ENCODE peak calls at places on chromosomes 1 and 21, in eight cellular contexts. One of them, this sample, is unnamed.
A peak's percentile ranks its signal among the peaks of the same experiment; 100 is the strongest.

GRCh38 chr1:247332215-247332900 is 691 bp upstream of the ZNF496 start:
- DNase-seq in stimulated activated naive B cell treated with anti-CD40 and anti-IgM and Interleukin-4, amounts not matched to agents 10 μg/mL and 1 μg/mL and 100 μg/mL, for 72 hours: peak; percentile 36
- DNase-seq in T-helper 1 cell: peak; percentile 49
- DNase-seq in C1 segment of cervical spinal cord: no peak
- DNase-seq in pancreas: peak; percentile 53
- DNase-seq in fibroblast of gingiva: peak; percentile 41
- DNase-seq in retinal pigment epithelial cell: no peak
- DNase-seq in NB4: peak; percentile 80
- DNase-seq in this sample: peak; percentile 29

GRCh38 chr21:28253378-28253777 is 739.3 kb downstream of the LTN1 start:
- DNase-seq in stimulated activated naive B cell treated with anti-CD40 and anti-IgM and Interleukin-4, amounts not matched to agents 10 μg/mL and 1 μg/mL and 100 μg/mL, for 72 hours: no peak
- DNase-seq in T-helper 1 cell: no peak
- DNase-seq in C1 segment of cervical spinal cord: no peak
- DNase-seq in pancreas: no peak
- DNase-seq in fibroblast of gingiva: peak; percentile 41
- DNase-seq in retinal pigment epithelial cell: no peak
- DNase-seq in NB4: no peak
- DNase-seq in this sample: no peak

GRCh38 chr1:44289530-44289929 is 65.5 kb downstream of the ERI3 start:
- DNase-seq in stimulated activated naive B cell treated with anti-CD40 and anti-IgM and Interleukin-4, amounts not matched to agents 10 μg/mL and 1 μg/mL and 100 μg/mL, for 72 hours: no peak
- DNase-seq in T-helper 1 cell: no peak
- DNase-seq in C1 segment of cervical spinal cord: no peak
- DNase-seq in pancreas: peak; percentile 41
- DNase-seq in fibroblast of gingiva: no peak
- DNase-seq in retinal pigment epithelial cell: no peak
- DNase-seq in NB4: no peak
- DNase-seq in this sample: no peak

GRCh38 chr1:201312298-201312697 is 29.0 kb downstream of the PKP1 start:
- DNase-seq in stimulated activated naive B cell treated with anti-CD40 and anti-IgM and Interleukin-4, amounts not matched to agents 10 μg/mL and 1 μg/mL and 100 μg/mL, for 72 hours: no peak
- DNase-seq in T-helper 1 cell: no peak
- DNase-seq in C1 segment of cervical spinal cord: no peak
- DNase-seq in pancreas: no peak
- DNase-seq in fibroblast of gingiva: no peak
- DNase-seq in retinal pigment epithelial cell: no peak
- DNase-seq in NB4: no peak
- DNase-seq in this sample: no peak

GRCh38 chr1:89545264-89546038 is 20.8 kb downstream of the LRRC8B start:
- DNase-seq in stimulated activated naive B cell treated with anti-CD40 and anti-IgM and Interleukin-4, amounts not matched to agents 10 μg/mL and 1 μg/mL and 100 μg/mL, for 72 hours: peak; percentile 13
- DNase-seq in T-helper 1 cell: peak; percentile 62
- DNase-seq in C1 segment of cervical spinal cord: no peak
- DNase-seq in pancreas: no peak
- DNase-seq in fibroblast of gingiva: peak; percentile 10
- DNase-seq in retinal pigment epithelial cell: no peak
- DNase-seq in NB4: peak; percentile 50
- DNase-seq in this sample: no peak

GRCh38 chr1:32772281-32773017 is 44.7 kb downstream of the YARS1 start:
- DNase-seq in stimulated activated naive B cell treated with anti-CD40 and anti-IgM and Interleukin-4, amounts not matched to agents 10 μg/mL and 1 μg/mL and 100 μg/mL, for 72 hours: no peak
- DNase-seq in T-helper 1 cell: no peak
- DNase-seq in C1 segment of cervical spinal cord: no peak
- DNase-seq in pancreas: no peak
- DNase-seq in fibroblast of gingiva: no peak
- DNase-seq in retinal pigment epithelial cell: no peak
- DNase-seq in NB4: no peak
- DNase-seq in this sample: no peak

GRCh38 chr1:212070720-212071302 is 35.3 kb downstream of the DTL start:
- DNase-seq in stimulated activated naive B cell treated with anti-CD40 and anti-IgM and Interleukin-4, amounts not matched to agents 10 μg/mL and 1 μg/mL and 100 μg/mL, for 72 hours: no peak
- DNase-seq in T-helper 1 cell: peak; percentile 13
- DNase-seq in C1 segment of cervical spinal cord: no peak
- DNase-seq in pancreas: no peak
- DNase-seq in fibroblast of gingiva: peak; percentile 52
- DNase-seq in retinal pigment epithelial cell: no peak
- DNase-seq in NB4: peak; percentile 40
- DNase-seq in this sample: peak; percentile 57

GRCh38 chr1:24503870-24504523 is 1.4 kb downstream of the RCAN3 start:
- DNase-seq in stimulated activated naive B cell treated with anti-CD40 and anti-IgM and Interleukin-4, amounts not matched to agents 10 μg/mL and 1 μg/mL and 100 μg/mL, for 72 hours: no peak
- DNase-seq in T-helper 1 cell: no peak
- DNase-seq in C1 segment of cervical spinal cord: no peak
- DNase-seq in pancreas: no peak
- DNase-seq in fibroblast of gingiva: no peak
- DNase-seq in retinal pigment epithelial cell: no peak
- DNase-seq in NB4: no peak
- DNase-seq in this sample: peak; percentile 29

GRCh38 chr1:208141793-208142192 is 102.4 kb downstream of the PLXNA2 start:
- DNase-seq in stimulated activated naive B cell treated with anti-CD40 and anti-IgM and Interleukin-4, amounts not matched to agents 10 μg/mL and 1 μg/mL and 100 μg/mL, for 72 hours: no peak
- DNase-seq in T-helper 1 cell: no peak
- DNase-seq in C1 segment of cervical spinal cord: no peak
- DNase-seq in pancreas: no peak
- DNase-seq in fibroblast of gingiva: no peak
- DNase-seq in retinal pigment epithelial cell: no peak
- DNase-seq in NB4: no peak
- DNase-seq in this sample: no peak

GRCh38 chr1:186617860-186618780 is 62.1 kb downstream of the PTGS2 start:
- DNase-seq in stimulated activated naive B cell treated with anti-CD40 and anti-IgM and Interleukin-4, amounts not matched to agents 10 μg/mL and 1 μg/mL and 100 μg/mL, for 72 hours: peak; percentile 38
- DNase-seq in T-helper 1 cell: peak; percentile 84
- DNase-seq in C1 segment of cervical spinal cord: no peak
- DNase-seq in pancreas: no peak
- DNase-seq in fibroblast of gingiva: peak; percentile 86
- DNase-seq in retinal pigment epithelial cell: no peak
- DNase-seq in NB4: peak; percentile 88
- DNase-seq in this sample: peak; percentile 27

GRCh38 chr21:18521204-18521603 is 117.6 kb upstream of the TMPRSS15 start:
- DNase-seq in stimulated activated naive B cell treated with anti-CD40 and anti-IgM and Interleukin-4, amounts not matched to agents 10 μg/mL and 1 μg/mL and 100 μg/mL, for 72 hours: no peak
- DNase-seq in T-helper 1 cell: no peak
- DNase-seq in C1 segment of cervical spinal cord: no peak
- DNase-seq in pancreas: no peak
- DNase-seq in fibroblast of gingiva: no peak
- DNase-seq in retinal pigment epithelial cell: no peak
- DNase-seq in NB4: no peak
- DNase-seq in this sample: no peak

GRCh38 chr1:234398849-234399381 is 25.7 kb downstream of the COA6 start:
- DNase-seq in stimulated activated naive B cell treated with anti-CD40 and anti-IgM and Interleukin-4, amounts not matched to agents 10 μg/mL and 1 μg/mL and 100 μg/mL, for 72 hours: peak; percentile 6
- DNase-seq in T-helper 1 cell: peak; percentile 60
- DNase-seq in C1 segment of cervical spinal cord: no peak
- DNase-seq in pancreas: no peak
- DNase-seq in fibroblast of gingiva: peak; percentile 59
- DNase-seq in retinal pigment epithelial cell: no peak
- DNase-seq in NB4: peak; percentile 69
- DNase-seq in this sample: no peak

GRCh38 chr1:21307210-21307609 is 16.9 kb upstream of the ECE1 start:
- DNase-seq in stimulated activated naive B cell treated with anti-CD40 and anti-IgM and Interleukin-4, amounts not matched to agents 10 μg/mL and 1 μg/mL and 100 μg/mL, for 72 hours: no peak
- DNase-seq in T-helper 1 cell: no peak
- DNase-seq in C1 segment of cervical spinal cord: no peak
- DNase-seq in pancreas: no peak
- DNase-seq in fibroblast of gingiva: no peak
- DNase-seq in retinal pigment epithelial cell: no peak
- DNase-seq in NB4: no peak
- DNase-seq in this sample: no peak

GRCh38 chr1:198449727-198450433 is 90.6 kb downstream of the ATP6V1G3 start:
- DNase-seq in stimulated activated naive B cell treated with anti-CD40 and anti-IgM and Interleukin-4, amounts not matched to agents 10 μg/mL and 1 μg/mL and 100 μg/mL, for 72 hours: no peak
- DNase-seq in T-helper 1 cell: no peak
- DNase-seq in C1 segment of cervical spinal cord: no peak
- DNase-seq in pancreas: no peak
- DNase-seq in fibroblast of gingiva: peak; percentile 20
- DNase-seq in retinal pigment epithelial cell: no peak
- DNase-seq in NB4: no peak
- DNase-seq in this sample: no peak

GRCh38 chr1:53643881-53644390 is 95.0 kb downstream of the GLIS1 start:
- DNase-seq in stimulated activated naive B cell treated with anti-CD40 and anti-IgM and Interleukin-4, amounts not matched to agents 10 μg/mL and 1 μg/mL and 100 μg/mL, for 72 hours: no peak
- DNase-seq in T-helper 1 cell: no peak
- DNase-seq in C1 segment of cervical spinal cord: no peak
- DNase-seq in pancreas: no peak
- DNase-seq in fibroblast of gingiva: no peak
- DNase-seq in retinal pigment epithelial cell: no peak
- DNase-seq in NB4: no peak
- DNase-seq in this sample: no peak

GRCh38 chr1:199054706-199055105 is 415.9 kb downstream of the PTPRC start:
- DNase-seq in stimulated activated naive B cell treated with anti-CD40 and anti-IgM and Interleukin-4, amounts not matched to agents 10 μg/mL and 1 μg/mL and 100 μg/mL, for 72 hours: no peak
- DNase-seq in T-helper 1 cell: no peak
- DNase-seq in C1 segment of cervical spinal cord: no peak
- DNase-seq in pancreas: no peak
- DNase-seq in fibroblast of gingiva: no peak
- DNase-seq in retinal pigment epithelial cell: no peak
- DNase-seq in NB4: no peak
- DNase-seq in this sample: no peak

GRCh38 chr1:160251687-160252526 is 10.4 kb downstream of the DCAF8 start:
- DNase-seq in stimulated activated naive B cell treated with anti-CD40 and anti-IgM and Interleukin-4, amounts not matched to agents 10 μg/mL and 1 μg/mL and 100 μg/mL, for 72 hours: peak; percentile 9
- DNase-seq in T-helper 1 cell: peak; percentile 63
- DNase-seq in C1 segment of cervical spinal cord: peak; percentile 19
- DNase-seq in pancreas: peak; percentile 72
- DNase-seq in fibroblast of gingiva: peak; percentile 75
- DNase-seq in retinal pigment epithelial cell: no peak
- DNase-seq in NB4: peak; percentile 79
- DNase-seq in this sample: peak; percentile 92

GRCh38 chr1:41028034-41028642 is 6.6 kb upstream of the SLFNL1 start:
- DNase-seq in stimulated activated naive B cell treated with anti-CD40 and anti-IgM and Interleukin-4, amounts not matched to agents 10 μg/mL and 1 μg/mL and 100 μg/mL, for 72 hours: no peak
- DNase-seq in T-helper 1 cell: no peak
- DNase-seq in C1 segment of cervical spinal cord: no peak
- DNase-seq in pancreas: no peak
- DNase-seq in fibroblast of gingiva: no peak
- DNase-seq in retinal pigment epithelial cell: no peak
- DNase-seq in NB4: no peak
- DNase-seq in this sample: no peak

GRCh38 chr1:53616927-53617326 is 122.0 kb downstream of the GLIS1 start:
- DNase-seq in stimulated activated naive B cell treated with anti-CD40 and anti-IgM and Interleukin-4, amounts not matched to agents 10 μg/mL and 1 μg/mL and 100 μg/mL, for 72 hours: no peak
- DNase-seq in T-helper 1 cell: no peak
- DNase-seq in C1 segment of cervical spinal cord: no peak
- DNase-seq in pancreas: no peak
- DNase-seq in fibroblast of gingiva: peak; percentile 19
- DNase-seq in retinal pigment epithelial cell: no peak
- DNase-seq in NB4: no peak
- DNase-seq in this sample: no peak

GRCh38 chr1:84360303-84360702 is 38.0 kb upstream of the DNASE2B start:
- DNase-seq in stimulated activated naive B cell treated with anti-CD40 and anti-IgM and Interleukin-4, amounts not matched to agents 10 μg/mL and 1 μg/mL and 100 μg/mL, for 72 hours: no peak
- DNase-seq in T-helper 1 cell: no peak
- DNase-seq in C1 segment of cervical spinal cord: no peak
- DNase-seq in pancreas: no peak
- DNase-seq in fibroblast of gingiva: no peak
- DNase-seq in retinal pigment epithelial cell: no peak
- DNase-seq in NB4: no peak
- DNase-seq in this sample: no peak

GRCh38 chr21:29064850-29065481 is 8.5 kb downstream of the CCT8 start:
- DNase-seq in stimulated activated naive B cell treated with anti-CD40 and anti-IgM and Interleukin-4, amounts not matched to agents 10 μg/mL and 1 μg/mL and 100 μg/mL, for 72 hours: no peak
- DNase-seq in T-helper 1 cell: no peak
- DNase-seq in C1 segment of cervical spinal cord: no peak
- DNase-seq in pancreas: no peak
- DNase-seq in fibroblast of gingiva: no peak
- DNase-seq in retinal pigment epithelial cell: no peak
- DNase-seq in NB4: peak; percentile 48
- DNase-seq in this sample: no peak

GRCh38 chr1:54121482-54122130 is 31.2 kb downstream of the CDCP2 start:
- DNase-seq in stimulated activated naive B cell treated with anti-CD40 and anti-IgM and Interleukin-4, amounts not matched to agents 10 μg/mL and 1 μg/mL and 100 μg/mL, for 72 hours: peak; percentile 39
- DNase-seq in T-helper 1 cell: peak; percentile 50
- DNase-seq in C1 segment of cervical spinal cord: peak; percentile 11
- DNase-seq in pancreas: peak; percentile 85
- DNase-seq in fibroblast of gingiva: peak; percentile 45
- DNase-seq in retinal pigment epithelial cell: no peak
- DNase-seq in NB4: peak; percentile 75
- DNase-seq in this sample: peak; percentile 62

GRCh38 chr1:203133969-203134725 is 6.6 kb downstream of the ADORA1 start:
- DNase-seq in stimulated activated naive B cell treated with anti-CD40 and anti-IgM and Interleukin-4, amounts not matched to agents 10 μg/mL and 1 μg/mL and 100 μg/mL, for 72 hours: no peak
- DNase-seq in T-helper 1 cell: no peak
- DNase-seq in C1 segment of cervical spinal cord: no peak
- DNase-seq in pancreas: no peak
- DNase-seq in fibroblast of gingiva: no peak
- DNase-seq in retinal pigment epithelial cell: no peak
- DNase-seq in NB4: peak; percentile 81
- DNase-seq in this sample: no peak

GRCh38 chr1:199780948-199781347 is 246.6 kb upstream of the NR5A2 start:
- DNase-seq in stimulated activated naive B cell treated with anti-CD40 and anti-IgM and Interleukin-4, amounts not matched to agents 10 μg/mL and 1 μg/mL and 100 μg/mL, for 72 hours: no peak
- DNase-seq in T-helper 1 cell: no peak
- DNase-seq in C1 segment of cervical spinal cord: no peak
- DNase-seq in pancreas: no peak
- DNase-seq in fibroblast of gingiva: peak; percentile 10
- DNase-seq in retinal pigment epithelial cell: no peak
- DNase-seq in NB4: no peak
- DNase-seq in this sample: no peak

GRCh38 chr1:102970496-102971078 is 137.7 kb downstream of the COL11A1 start:
- DNase-seq in stimulated activated naive B cell treated with anti-CD40 and anti-IgM and Interleukin-4, amounts not matched to agents 10 μg/mL and 1 μg/mL and 100 μg/mL, for 72 hours: no peak
- DNase-seq in T-helper 1 cell: peak; percentile 16
- DNase-seq in C1 segment of cervical spinal cord: no peak
- DNase-seq in pancreas: no peak
- DNase-seq in fibroblast of gingiva: peak; percentile 46
- DNase-seq in retinal pigment epithelial cell: peak; percentile 12
- DNase-seq in NB4: peak; percentile 62
- DNase-seq in this sample: peak; percentile 17

GRCh38 chr1:33036051-33036525 is 595 bp downstream of the AK2 start:
- DNase-seq in stimulated activated naive B cell treated with anti-CD40 and anti-IgM and Interleukin-4, amounts not matched to agents 10 μg/mL and 1 μg/mL and 100 μg/mL, for 72 hours: no peak
- DNase-seq in T-helper 1 cell: no peak
- DNase-seq in C1 segment of cervical spinal cord: no peak
- DNase-seq in pancreas: no peak
- DNase-seq in fibroblast of gingiva: no peak
- DNase-seq in retinal pigment epithelial cell: no peak
- DNase-seq in NB4: peak; percentile 59
- DNase-seq in this sample: no peak

GRCh38 chr1:7449750-7450149 is 321.3 kb upstream of the VAMP3 start:
- DNase-seq in stimulated activated naive B cell treated with anti-CD40 and anti-IgM and Interleukin-4, amounts not matched to agents 10 μg/mL and 1 μg/mL and 100 μg/mL, for 72 hours: no peak
- DNase-seq in T-helper 1 cell: no peak
- DNase-seq in C1 segment of cervical spinal cord: no peak
- DNase-seq in pancreas: no peak
- DNase-seq in fibroblast of gingiva: no peak
- DNase-seq in retinal pigment epithelial cell: no peak
- DNase-seq in NB4: no peak
- DNase-seq in this sample: no peak

This sample was measured in globus pallidus.